ENCODE peak calls at places on chromosomes 6 and 20, in four cellular contexts. One of them, this sample, is unnamed. For H3K36me3, the result is how much of the 10 kb centered on the place peaks cover.

GRCh38 chr6:1322725-1323219 is 10.9 kb downstream of the FOXQ1 start:
- DNase-seq in ovary: no peak
- DNase-seq in prostate gland: no peak
- DNase-seq in uterus: no peak
- DNase-seq in this sample: no peak

GRCh38 chr6:104940881-104941693 is 15.8 kb upstream of the LIN28B start:
- DNase-seq in ovary: peak
- DNase-seq in prostate gland: no peak
- DNase-seq in uterus: no peak
- DNase-seq in this sample: peak

GRCh38 chr20:34791289-34792020 is 34.0 kb downstream of the NCOA6 start:
- DNase-seq in uterus: no peak
- DNase-seq in prostate gland: no peak
- DNase-seq in ovary: no peak
- DNase-seq in this sample: no peak

GRCh38 chr6:38164671-38165108 is 345.2 kb downstream of the ZFAND3 start:
- DNase-seq in ovary: no peak
- DNase-seq in prostate gland: no peak
- DNase-seq in uterus: no peak
- DNase-seq in this sample: no peak

GRCh38 chr20:22554391-22554790 is 30.0 kb downstream of the FOXA2 start:
- DNase-seq in prostate gland: no peak
- DNase-seq in ovary: no peak
- DNase-seq in uterus: no peak
- DNase-seq in this sample: no peak

GRCh38 chr6:149834513-149835481 is 29.4 kb downstream of the LRP11 start:
- DNase-seq in uterus: peak
- DNase-seq in ovary: peak
- DNase-seq in prostate gland: peak
- DNase-seq in this sample: peak

GRCh38 chr6:159758031-159759001 is 3.5 kb upstream of the ACAT2 start:
- DNase-seq in prostate gland: no peak
- DNase-seq in ovary: no peak
- DNase-seq in uterus: no peak
- DNase-seq in this sample: no peak

GRCh38 chr6:67792996-67793395 is 842.1 kb upstream of the ADGRB3 start:
- DNase-seq in prostate gland: no peak
- DNase-seq in ovary: no peak
- DNase-seq in uterus: no peak
- DNase-seq in this sample: no peak

GRCh38 chr20:45649312-45649863 is 18.3 kb upstream of the WFDC9 start:
- DNase-seq in ovary: no peak
- DNase-seq in uterus: no peak
- DNase-seq in prostate gland: no peak
- DNase-seq in this sample: no peak

GRCh38 chr20:10985536-10985935 is 311.7 kb upstream of the JAG1 start:
- DNase-seq in uterus: no peak
- DNase-seq in ovary: no peak
- DNase-seq in prostate gland: no peak
- DNase-seq in this sample: no peak

DNA sequence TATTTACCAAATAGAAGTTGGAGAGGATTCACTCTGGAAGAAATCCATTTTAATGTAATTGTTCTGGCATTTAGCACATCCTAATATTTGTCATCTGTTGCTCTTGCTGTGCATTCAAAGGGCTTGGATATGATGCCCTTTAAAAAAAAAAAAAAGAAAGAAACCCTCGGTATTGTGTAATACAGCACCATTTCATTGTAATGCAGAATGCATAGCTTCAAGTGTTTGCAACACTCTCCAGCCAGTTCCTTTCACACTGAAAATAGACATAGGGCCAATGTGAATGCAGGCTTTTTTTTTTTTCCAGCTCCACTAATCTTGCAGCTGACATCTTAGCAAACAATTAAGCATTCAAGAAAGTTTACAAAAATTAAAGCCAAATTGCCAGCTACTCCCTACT is 197.4 kb upstream of the POU3F2 start:
- DNase-seq in prostate gland: no peak
- DNase-seq in ovary: no peak
- DNase-seq in uterus: no peak
- DNase-seq in this sample: no peak
- TF ChIP-seq POLR2A in prostate gland: no peak
- TF ChIP-seq POLR2A in ovary: no peak
- TF ChIP-seq POLR2A in uterus: no peak
- TF ChIP-seq POLR2A in this sample: no peak

GRCh38 chr6:8392569-8392968 is 42.8 kb downstream of the SLC35B3 start:
- DNase-seq in ovary: no peak
- DNase-seq in prostate gland: no peak
- DNase-seq in uterus: no peak
- DNase-seq in this sample: no peak
- H3K36me3 ChIP-seq in ovary: under half
- H3K36me3 ChIP-seq in prostate gland: under half
- H3K36me3 ChIP-seq in uterus: under half
- H3K36me3 ChIP-seq in this sample: under half

GRCh38 chr20:2446845-2447244 is 23.7 kb downstream of the SNRPB start:
- DNase-seq in ovary: no peak
- DNase-seq in prostate gland: no peak
- DNase-seq in uterus: no peak
- DNase-seq in this sample: no peak
- H3K4me3 ChIP-seq in ovary: no peak
- H3K4me3 ChIP-seq in prostate gland: no peak
- H3K4me3 ChIP-seq in uterus: no peak
- H3K4me3 ChIP-seq in this sample: no peak

GRCh38 chr6:30686908-30687658 is 638 bp upstream of the PPP1R18 start:
- DNase-seq in uterus: peak
- DNase-seq in ovary: peak
- DNase-seq in prostate gland: peak
- DNase-seq in this sample: peak
- TF ChIP-seq POLR2A in uterus: peak
- TF ChIP-seq POLR2A in ovary: peak
- TF ChIP-seq POLR2A in prostate gland: peak
- TF ChIP-seq POLR2A in this sample: no peak

GRCh38 chr6:75676377-75676776 is 72.7 kb upstream of the MYO6 start:
- DNase-seq in uterus: no peak
- DNase-seq in prostate gland: no peak
- DNase-seq in ovary: no peak
- DNase-seq in this sample: no peak
- H3K36me3 ChIP-seq in uterus: under half
- H3K36me3 ChIP-seq in prostate gland: under half
- H3K36me3 ChIP-seq in ovary: under half
- H3K36me3 ChIP-seq in this sample: under half

DNA sequence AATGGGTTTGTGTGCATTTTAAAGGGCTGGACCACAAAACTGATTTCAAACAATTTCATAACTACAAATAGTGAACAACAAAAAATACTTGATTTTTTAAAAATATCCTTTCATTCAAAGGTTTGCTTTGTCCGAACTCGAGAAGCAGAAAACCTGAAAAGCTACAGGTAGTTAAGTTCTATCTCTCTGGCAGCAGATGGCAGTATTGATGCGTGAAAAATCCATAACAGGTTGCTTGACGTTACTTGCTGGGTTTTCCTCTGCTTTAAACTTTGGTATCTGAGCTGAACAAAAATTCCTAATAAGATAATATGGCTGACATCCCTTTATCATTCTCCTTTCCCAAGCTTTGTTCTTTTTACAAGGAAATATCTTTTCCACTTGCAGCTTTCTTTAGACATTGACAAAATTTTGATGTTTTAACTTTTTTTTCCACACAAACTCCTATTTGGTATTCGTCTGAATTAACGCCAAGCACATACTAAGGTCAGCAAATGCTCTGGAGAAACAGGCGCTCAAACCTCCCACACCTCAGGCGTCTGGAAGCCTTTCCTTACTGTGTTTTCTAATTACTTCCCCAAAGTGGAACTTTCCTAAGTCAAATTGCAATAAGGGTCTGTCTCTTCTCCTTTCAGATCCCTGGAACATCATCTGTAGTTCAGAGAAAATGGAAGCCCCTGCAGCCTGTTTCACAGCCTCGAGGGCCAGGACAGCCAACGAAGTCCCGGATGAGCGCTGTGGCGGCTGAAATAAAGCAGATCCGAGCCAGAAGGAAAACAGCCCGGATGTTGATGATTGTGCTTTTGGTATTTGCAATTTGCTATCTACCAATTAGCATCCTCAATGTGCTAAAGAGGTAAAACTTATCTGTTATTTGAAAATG is 50.3 kb upstream of the GFRAL start:
- DNase-seq in uterus: peak
- DNase-seq in prostate gland: peak
- DNase-seq in ovary: peak
- DNase-seq in this sample: peak
- H3K4me3 ChIP-seq in uterus: no peak
- H3K4me3 ChIP-seq in prostate gland: no peak
- H3K4me3 ChIP-seq in ovary: no peak
- H3K4me3 ChIP-seq in this sample: peak

DNA sequence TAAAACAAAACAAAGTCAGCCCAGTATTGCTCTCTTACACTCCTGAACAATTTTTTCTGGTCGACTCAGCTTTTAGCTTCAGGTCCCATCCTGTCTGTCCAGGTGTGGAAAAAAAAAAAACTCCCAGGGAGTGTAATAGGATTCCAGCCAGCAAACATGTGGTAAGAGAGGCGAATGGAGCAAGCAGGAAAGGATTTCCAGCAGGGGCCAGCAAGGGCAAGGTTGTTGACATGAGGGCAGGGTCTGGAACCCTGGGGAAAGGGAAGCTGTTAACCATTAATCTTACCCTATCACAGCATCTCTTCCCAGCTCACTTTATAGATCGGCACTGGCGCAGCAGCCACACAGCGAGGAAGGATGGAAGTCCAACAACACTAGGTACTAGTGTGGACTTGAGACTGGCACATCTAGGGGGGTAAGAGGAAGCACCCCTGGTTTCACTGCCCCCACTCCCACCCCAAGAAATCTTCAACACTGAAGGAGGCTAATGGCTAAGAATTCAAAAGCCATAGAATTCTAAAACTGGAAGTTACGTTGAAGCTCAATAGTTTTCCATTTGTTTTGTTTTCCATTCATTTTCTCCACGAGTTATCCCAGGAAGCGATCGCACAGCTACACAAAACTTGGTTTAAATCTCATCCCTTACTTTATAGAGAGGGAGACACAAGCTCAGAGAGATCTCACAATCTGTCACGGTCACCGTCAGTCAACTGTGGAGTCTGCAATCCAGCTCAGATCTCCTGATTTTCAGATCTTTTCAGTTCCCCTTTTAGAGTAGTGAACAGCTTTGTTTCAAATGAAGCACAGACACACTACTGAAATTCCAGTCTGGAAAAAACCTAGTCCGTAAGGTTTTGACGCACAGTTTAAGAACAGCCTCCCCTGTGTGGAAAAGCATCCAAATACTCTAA is 53.4 kb downstream of the SLC22A23 start:
- DNase-seq in uterus: peak
- DNase-seq in ovary: no peak
- DNase-seq in prostate gland: peak
- DNase-seq in this sample: no peak
- TF ChIP-seq POLR2A in uterus: no peak
- TF ChIP-seq POLR2A in ovary: no peak
- TF ChIP-seq POLR2A in prostate gland: no peak
- TF ChIP-seq POLR2A in this sample: no peak

GRCh38 chr6:110878751-110879539 is 4.4 kb downstream of the AMD1 start:
- DNase-seq in uterus: no peak
- DNase-seq in ovary: no peak
- DNase-seq in prostate gland: peak
- DNase-seq in this sample: peak
- H3K36me3 ChIP-seq in uterus: under half
- H3K36me3 ChIP-seq in ovary: under half
- H3K36me3 ChIP-seq in prostate gland: under half
- H3K36me3 ChIP-seq in this sample: under half

GRCh38 chr20:33401042-33401921 is at the start of gene CDK5RAP1:
- DNase-seq in uterus: peak
- DNase-seq in prostate gland: peak
- DNase-seq in ovary: peak
- DNase-seq in this sample: peak

GRCh38 chr20:33399924-33400323 is 1.4 kb downstream of the CDK5RAP1 start:
- DNase-seq in uterus: no peak
- DNase-seq in ovary: no peak
- DNase-seq in prostate gland: no peak
- DNase-seq in this sample: no peak

GRCh38 chr20:33407251-33407650 is 5.9 kb upstream of the CDK5RAP1 start:
- DNase-seq in prostate gland: no peak
- DNase-seq in uterus: no peak
- DNase-seq in ovary: no peak
- DNase-seq in this sample: no peak

GRCh38 chr20:33404281-33404680 is 3.0 kb upstream of the CDK5RAP1 start:
- DNase-seq in prostate gland: no peak
- DNase-seq in ovary: no peak
- DNase-seq in uterus: no peak
- DNase-seq in this sample: no peak

DNA sequence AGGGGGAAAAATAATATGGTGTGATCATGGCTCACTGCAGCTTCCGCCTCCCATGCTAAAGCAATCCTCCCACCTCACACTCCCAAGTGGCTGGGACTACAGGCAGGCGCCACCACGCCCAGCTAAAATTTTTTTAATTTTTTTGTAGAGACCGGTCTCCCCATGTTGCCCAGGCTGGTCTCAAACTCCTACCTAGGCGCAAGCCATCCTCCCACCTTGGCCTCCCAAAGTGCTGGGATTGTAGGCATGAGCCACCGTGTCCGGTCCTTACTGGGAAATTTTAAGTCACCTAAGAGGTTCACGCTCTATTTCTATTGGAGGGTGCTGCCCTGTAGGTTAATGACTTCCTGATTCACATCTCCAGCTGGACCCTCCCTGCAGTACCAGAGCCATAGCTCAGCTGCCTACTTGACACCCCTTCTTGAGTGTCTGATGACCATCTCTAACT is 627 bp upstream of the CDK5RAP1 start:
- DNase-seq in uterus: no peak
- DNase-seq in prostate gland: no peak
- DNase-seq in ovary: no peak
- DNase-seq in this sample: no peak
- H3K4me3 ChIP-seq in uterus: peak
- H3K4me3 ChIP-seq in prostate gland: peak
- H3K4me3 ChIP-seq in ovary: peak
- H3K4me3 ChIP-seq in this sample: peak

This sample was measured in testis.